ENCODE peak calls at places on chromosomes 16 and 17, in seven cellular contexts. T is HAP-1; F is mucosa of descending colon; E is sigmoid colon; S is naive thymus-derived CD4-positive, alpha-beta T cell; Y is fibroblast of lung; U is CD8-positive, alpha-beta T cell. V is an unnamed sample.
A peak's percentile ranks its signal among the peaks of the same experiment; 100 is the strongest.

GRCh38 chr17:50023520-50023919 is 28.5 kb upstream of the DLX3 start:
- DNase-seq in T (no peak), F (no peak), E (no peak), S (no peak), Y (no peak), U (no peak), V (no peak)

GRCh38 chr16:29807426-29808218 is 1.3 kb downstream of the MAZ start:
- DNase-seq in T (peak; percentile 94), F (peak; percentile 94), E (peak; percentile 96), S (peak; percentile 86), Y (peak; percentile 94), U (peak; percentile 79), V (peak; percentile 93)

GRCh38 chr16:66121466-66121865 is 245.0 kb upstream of the CDH5 start:
- DNase-seq in T (no peak), F (no peak), E (no peak), S (no peak), Y (no peak), U (no peak), V (no peak)

GRCh38 chr16:15049581-15050180 is 6.2 kb downstream of the NTAN1 start:
- DNase-seq in T (no peak), F (no peak), E (no peak), S (no peak), Y (no peak), U (no peak), V (no peak)

GRCh38 chr17:40350410-40351184 is 13.9 kb downstream of the GJD3 start:
- DNase-seq in T (peak; percentile 69), F (no peak), E (no peak), S (no peak), Y (no peak), U (no peak), V (no peak)

GRCh38 chr16:3637371-3637923 is 17.0 kb upstream of the DNASE1 start:
- DNase-seq in T (no peak), F (no peak), E (peak; percentile 28), S (peak; percentile 46), Y (no peak), U (no peak), V (peak; percentile 66)

GRCh38 chr17:12545877-12546513 is 119.7 kb upstream of the MYOCD start:
- DNase-seq in T (peak; percentile 40), F (no peak), E (no peak), S (no peak), Y (peak; percentile 66), U (no peak), V (peak; percentile 54)

GRCh38 chr17:58498177-58498828 is 10.1 kb upstream of the HSF5 start:
- DNase-seq in T (no peak), F (no peak), E (no peak), S (no peak), Y (no peak), U (no peak), V (no peak)

GRCh38 chr17:66829883-66830282 is 5.0 kb upstream of the CACNG5 start:
- DNase-seq in T (no peak), F (no peak), E (peak; percentile 28), S (no peak), Y (peak; percentile 49), U (no peak), V (no peak)

GRCh38 chr16:77385481-77385880 is 49.4 kb downstream of the ADAMTS18 start:
- DNase-seq in T (no peak), F (no peak), E (no peak), S (no peak), Y (no peak), U (no peak), V (no peak)

GRCh38 chr17:73201215-73202069 is 8.6 kb downstream of the COG1 start:
- DNase-seq in T (no peak), F (no peak), E (no peak), S (no peak), Y (no peak), U (no peak), V (no peak)

GRCh38 chr17:44940321-44940720 is 7.3 kb downstream of the KIF18B start:
- DNase-seq in T (no peak), F (no peak), E (peak; percentile 6), S (no peak), Y (no peak), U (no peak), V (no peak)

GRCh38 chr17:4808378-4808767 is 1.4 kb downstream of the PLD2 start:
- DNase-seq in T (no peak), F (no peak), E (peak; percentile 78), S (no peak), Y (peak; percentile 26), U (no peak), V (no peak)

GRCh38 chr16:57876210-57876609 is 73.9 kb upstream of the KIFC3 start:
- DNase-seq in T (no peak), F (no peak), E (no peak), S (no peak), Y (no peak), U (no peak), V (peak; percentile 73)

GRCh38 chr16:49857423-49858181 is 1.7 kb upstream of the ZNF423 start:
- DNase-seq in T (peak; percentile 77), F (peak; percentile 81), E (peak; percentile 82), S (peak; percentile 36), Y (peak; percentile 52), U (no peak), V (peak; percentile 72)

GRCh38 chr16:11835309-11835708 is 16.0 kb downstream of the RSL1D1 start:
- DNase-seq in T (no peak), F (no peak), E (no peak), S (no peak), Y (no peak), U (no peak), V (no peak)

GRCh38 chr17:1643293-1643998 is 2.1 kb downstream of the SCARF1 start:
- DNase-seq in T (peak; percentile 74), F (peak; percentile 93), E (no peak), S (peak; percentile 77), Y (no peak), U (peak; percentile 42), V (peak; percentile 71)

GRCh38 chr16:89222931-89223330 is 5.4 kb downstream of the ZNF778 start:
- DNase-seq in T (no peak), F (no peak), E (no peak), S (no peak), Y (no peak), U (no peak), V (no peak)

GRCh38 chr16:56916571-56917403 is 15.2 kb upstream of the HERPUD1 start:
- DNase-seq in T (no peak), F (no peak), E (peak; percentile 53), S (no peak), Y (no peak), U (no peak), V (peak; percentile 87)

GRCh38 chr16:3023415-3023668 is 400 bp downstream of the HCFC1R1 start:
- DNase-seq in T (no peak), F (no peak), E (no peak), S (no peak), Y (peak; percentile 56), U (no peak), V (no peak)

GRCh38 chr16:51839697-51840462 is 688.8 kb upstream of the SALL1 start:
- DNase-seq in T (peak; percentile 18), F (no peak), E (no peak), S (no peak), Y (peak; percentile 47), U (no peak), V (no peak)

GRCh38 chr16:51854401-51854951 is 692.5 kb downstream of the TOX3 start:
- DNase-seq in T (no peak), F (no peak), E (no peak), S (no peak), Y (no peak), U (no peak), V (no peak)

GRCh38 chr17:15414502-15415348 is 52.7 kb downstream of the CDRT4 start:
- DNase-seq in T (no peak), F (no peak), E (peak; percentile 91), S (no peak), Y (no peak), U (no peak), V (no peak)

GRCh38 chr17:8126306-8127066 is 2.6 kb upstream of the HES7 start:
- DNase-seq in T (peak; percentile 82), F (peak; percentile 64), E (no peak), S (peak; percentile 28), Y (peak; percentile 61), U (peak; percentile 23), V (peak; percentile 57)

DNA sequence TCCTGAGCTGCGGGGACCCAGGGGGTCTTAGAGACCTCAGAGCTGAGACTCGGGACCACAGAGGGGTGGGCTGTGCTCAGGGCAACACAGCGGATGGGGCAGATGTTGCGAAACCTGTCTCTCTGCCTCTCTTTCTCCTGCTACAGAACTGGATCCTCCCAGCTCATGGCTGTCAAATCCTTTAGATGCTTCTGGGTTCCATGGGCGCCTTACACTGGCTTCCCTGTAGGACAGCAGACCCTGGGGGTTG is 288.9 kb downstream of the SEC14L1 start:
- DNase-seq in T (no peak), F (no peak), E (no peak), S (no peak), Y (no peak), U (no peak), V (no peak)
- H3K4me3 ChIP-seq in T (no peak overlapping the region), F (no peak overlapping the region), E (no peak overlapping the region), S (no peak overlapping the region), Y (no peak overlapping the region), U (no peak overlapping the region), V (no peak overlapping the region)

DNA sequence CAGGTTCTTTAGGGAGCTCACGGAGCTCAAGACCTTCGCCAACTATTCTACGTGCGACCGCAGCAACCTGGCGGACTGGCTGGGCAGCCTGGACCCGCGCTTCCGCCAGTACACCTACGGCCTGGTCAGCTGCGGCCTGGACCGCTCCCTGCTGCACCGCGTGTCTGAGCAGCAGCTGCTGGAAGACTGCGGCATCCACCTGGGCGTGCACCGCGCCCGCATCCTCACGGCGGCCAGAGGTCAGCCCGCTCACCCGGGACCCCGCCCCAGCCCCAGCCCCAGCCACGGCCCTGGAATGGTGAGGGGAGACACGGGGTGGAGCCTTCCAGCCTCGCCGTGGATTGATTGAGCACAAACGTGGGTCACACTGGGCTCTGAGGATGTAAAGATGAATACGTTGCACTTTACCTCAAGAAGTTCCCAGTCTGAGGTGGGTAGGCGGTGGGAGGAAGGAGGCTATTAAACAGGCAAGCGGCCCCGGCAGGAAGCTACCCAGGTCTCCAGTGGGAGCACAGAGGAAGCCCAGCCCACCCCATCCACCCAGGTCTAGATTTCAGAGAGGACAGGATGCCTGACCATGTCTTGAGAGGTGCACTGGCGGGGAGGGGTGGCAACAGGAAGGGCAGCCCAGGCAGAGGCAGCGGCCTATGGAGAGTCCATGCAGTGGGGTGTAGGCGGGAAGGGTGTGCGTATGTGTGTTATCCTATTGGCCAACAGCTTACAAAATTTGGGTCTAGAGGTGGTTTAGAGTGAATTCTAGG is 13.7 kb downstream of the SARM1 start:
- DNase-seq in T (no peak), F (peak; percentile 72), E (no peak), S (no peak), Y (no peak), U (no peak), V (no peak)
- H3K4me3 ChIP-seq in T (no peak overlapping the region), F (peak overlapping the region; percentile 15), E (peak overlapping the region; percentile 36), S (peak overlapping the region; percentile 78), Y (no peak overlapping the region), U (peak overlapping the region; percentile 75), V (no peak overlapping the region)

DNA sequence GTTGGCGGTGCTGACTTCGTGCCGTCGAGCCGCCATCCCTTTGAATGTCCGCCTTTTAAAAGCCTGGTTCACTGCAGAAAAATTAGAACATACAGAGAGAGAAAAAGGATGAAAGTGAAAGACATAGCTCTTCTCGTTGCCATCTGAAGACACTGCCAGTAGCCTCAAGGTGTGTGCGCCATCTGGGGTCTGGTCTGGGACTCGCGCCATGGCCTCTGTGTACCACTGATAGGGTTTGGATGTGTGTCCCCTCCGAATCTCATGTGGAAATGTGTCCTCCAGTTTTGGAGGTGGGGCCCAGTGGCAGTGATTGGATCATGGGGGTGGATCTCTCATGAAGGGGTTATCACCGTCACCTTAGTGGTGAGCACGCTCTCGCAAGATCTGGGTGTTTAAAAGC is 15.5 kb downstream of the GSE1 start:
- DNase-seq in T (no peak), F (no peak), E (no peak), S (no peak), Y (no peak), U (no peak), V (no peak)
- H3K4me3 ChIP-seq in T (no peak overlapping the region), F (no peak overlapping the region), E (no peak overlapping the region), S (no peak overlapping the region), Y (no peak overlapping the region), U (no peak overlapping the region), V (no peak overlapping the region)

GRCh38 chr16:567362-568256 is 804 bp downstream of the NHLRC4 start:
- DNase-seq in T (no peak), F (no peak), E (no peak), S (no peak), Y (no peak), U (no peak), V (no peak)
- H3K4me3 ChIP-seq in T (no peak overlapping the region), F (no peak overlapping the region), E (peak overlapping the region; percentile 32), S (peak overlapping the region; percentile 53), Y (no peak overlapping the region), U (peak overlapping the region; percentile 50), V (peak overlapping the region; percentile 52)

V was measured in GM12865.